ENCODE peak calls at places on chromosomes 11 and 22, in nine cellular contexts. One of them, this sample, is unnamed.
A peak's percentile ranks its signal among the peaks of the same experiment; 100 is the strongest.

GRCh38 chr22:41834005-41834975 is 1.4 kb downstream of the SREBF2 start:
- DNase-seq in hepatocyte: no peak
- DNase-seq in astrocyte: no peak
- DNase-seq in caudate nucleus: no peak
- DNase-seq in naive thymus-derived CD8-positive, alpha-beta T cell: no peak
- DNase-seq in heart left ventricle: no peak
- DNase-seq in left lobe of liver: no peak
- DNase-seq in NCI-H2081: no peak
- DNase-seq in AG09319: no peak
- DNase-seq in this sample: peak; percentile 9

GRCh38 chr22:50191041-50191740 is 5.5 kb downstream of the TRABD start:
- DNase-seq in NCI-H2081: no peak
- DNase-seq in left lobe of liver: no peak
- DNase-seq in heart left ventricle: no peak
- DNase-seq in AG09319: no peak
- DNase-seq in astrocyte: no peak
- DNase-seq in naive thymus-derived CD8-positive, alpha-beta T cell: peak; percentile 77
- DNase-seq in hepatocyte: no peak
- DNase-seq in caudate nucleus: no peak
- DNase-seq in this sample: no peak

GRCh38 chr11:67293090-67293489 is 4.0 kb downstream of the ANKRD13D start:
- DNase-seq in hepatocyte: no peak
- DNase-seq in caudate nucleus: no peak
- DNase-seq in astrocyte: peak; percentile 58
- DNase-seq in naive thymus-derived CD8-positive, alpha-beta T cell: no peak
- DNase-seq in AG09319: no peak
- DNase-seq in left lobe of liver: no peak
- DNase-seq in NCI-H2081: no peak
- DNase-seq in heart left ventricle: no peak
- DNase-seq in this sample: no peak

GRCh38 chr11:87628161-87628560 is 547.1 kb downstream of the RAB38 start:
- DNase-seq in heart left ventricle: no peak
- DNase-seq in hepatocyte: peak; percentile 8
- DNase-seq in naive thymus-derived CD8-positive, alpha-beta T cell: no peak
- DNase-seq in left lobe of liver: no peak
- DNase-seq in AG09319: no peak
- DNase-seq in NCI-H2081: no peak
- DNase-seq in astrocyte: no peak
- DNase-seq in caudate nucleus: no peak
- DNase-seq in this sample: no peak

GRCh38 chr11:76939219-76939631 is 78.5 kb downstream of the ACER3 start:
- DNase-seq in heart left ventricle: no peak
- DNase-seq in left lobe of liver: no peak
- DNase-seq in NCI-H2081: no peak
- DNase-seq in naive thymus-derived CD8-positive, alpha-beta T cell: no peak
- DNase-seq in hepatocyte: no peak
- DNase-seq in astrocyte: no peak
- DNase-seq in caudate nucleus: no peak
- DNase-seq in AG09319: no peak
- DNase-seq in this sample: no peak

GRCh38 chr22:49962012-49962750 is 1.6 kb downstream of the PIM3 start:
- DNase-seq in AG09319: peak; percentile 78
- DNase-seq in heart left ventricle: peak; percentile 92
- DNase-seq in caudate nucleus: peak; percentile 81
- DNase-seq in hepatocyte: peak; percentile 94
- DNase-seq in NCI-H2081: peak; percentile 71
- DNase-seq in astrocyte: peak; percentile 82
- DNase-seq in naive thymus-derived CD8-positive, alpha-beta T cell: peak; percentile 63
- DNase-seq in left lobe of liver: peak; percentile 95
- DNase-seq in this sample: peak; percentile 43

GRCh38 chr22:23698094-23698493 is 7.3 kb downstream of the RGL4 start:
- DNase-seq in heart left ventricle: no peak
- DNase-seq in left lobe of liver: no peak
- DNase-seq in caudate nucleus: no peak
- DNase-seq in NCI-H2081: no peak
- DNase-seq in naive thymus-derived CD8-positive, alpha-beta T cell: no peak
- DNase-seq in AG09319: no peak
- DNase-seq in hepatocyte: no peak
- DNase-seq in astrocyte: no peak
- DNase-seq in this sample: no peak

GRCh38 chr11:69882270-69882608 is 63.0 kb upstream of the FGF3 start:
- DNase-seq in AG09319: no peak
- DNase-seq in hepatocyte: no peak
- DNase-seq in naive thymus-derived CD8-positive, alpha-beta T cell: no peak
- DNase-seq in NCI-H2081: no peak
- DNase-seq in heart left ventricle: no peak
- DNase-seq in left lobe of liver: no peak
- DNase-seq in astrocyte: no peak
- DNase-seq in caudate nucleus: no peak
- DNase-seq in this sample: no peak

GRCh38 chr11:75562048-75562835 is at the start of gene SERPINH1:
- DNase-seq in caudate nucleus: peak; percentile 72
- DNase-seq in astrocyte: peak; percentile 77
- DNase-seq in naive thymus-derived CD8-positive, alpha-beta T cell: peak; percentile 35
- DNase-seq in NCI-H2081: no peak
- DNase-seq in left lobe of liver: peak; percentile 85
- DNase-seq in heart left ventricle: peak; percentile 94
- DNase-seq in AG09319: peak; percentile 81
- DNase-seq in hepatocyte: peak; percentile 93
- DNase-seq in this sample: peak; percentile 81

GRCh38 chr11:75495749-75496641 is 29.7 kb downstream of the GDPD5 start:
- DNase-seq in NCI-H2081: no peak
- DNase-seq in hepatocyte: no peak
- DNase-seq in heart left ventricle: no peak
- DNase-seq in naive thymus-derived CD8-positive, alpha-beta T cell: no peak
- DNase-seq in left lobe of liver: no peak
- DNase-seq in caudate nucleus: no peak
- DNase-seq in astrocyte: no peak
- DNase-seq in AG09319: no peak
- DNase-seq in this sample: no peak

GRCh38 chr11:134947556-134947955 is 535.5 kb upstream of the B3GAT1 start:
- DNase-seq in left lobe of liver: no peak
- DNase-seq in naive thymus-derived CD8-positive, alpha-beta T cell: no peak
- DNase-seq in AG09319: no peak
- DNase-seq in hepatocyte: no peak
- DNase-seq in caudate nucleus: no peak
- DNase-seq in heart left ventricle: no peak
- DNase-seq in astrocyte: no peak
- DNase-seq in NCI-H2081: no peak
- DNase-seq in this sample: no peak

GRCh38 chr11:31799036-31799793 is 11.9 kb downstream of the PAX6 start:
- DNase-seq in AG09319: no peak
- DNase-seq in left lobe of liver: no peak
- DNase-seq in naive thymus-derived CD8-positive, alpha-beta T cell: no peak
- DNase-seq in hepatocyte: no peak
- DNase-seq in astrocyte: no peak
- DNase-seq in heart left ventricle: peak; percentile 11
- DNase-seq in caudate nucleus: no peak
- DNase-seq in NCI-H2081: no peak
- DNase-seq in this sample: no peak

GRCh38 chr11:47906066-47906465 is 57.9 kb upstream of the NUP160 start:
- DNase-seq in left lobe of liver: no peak
- DNase-seq in NCI-H2081: no peak
- DNase-seq in caudate nucleus: no peak
- DNase-seq in AG09319: no peak
- DNase-seq in hepatocyte: no peak
- DNase-seq in naive thymus-derived CD8-positive, alpha-beta T cell: no peak
- DNase-seq in astrocyte: no peak
- DNase-seq in heart left ventricle: no peak
- DNase-seq in this sample: no peak

GRCh38 chr22:45302047-45302446 is 7.7 kb upstream of the FAM118A start:
- DNase-seq in astrocyte: peak; percentile 72
- DNase-seq in left lobe of liver: no peak
- DNase-seq in naive thymus-derived CD8-positive, alpha-beta T cell: no peak
- DNase-seq in caudate nucleus: no peak
- DNase-seq in NCI-H2081: no peak
- DNase-seq in hepatocyte: peak; percentile 76
- DNase-seq in heart left ventricle: no peak
- DNase-seq in AG09319: peak; percentile 73
- DNase-seq in this sample: no peak

GRCh38 chr11:560305-561147 is at the start of the genes LMNTD2 and RASSF7:
- DNase-seq in heart left ventricle: peak; percentile 92
- DNase-seq in naive thymus-derived CD8-positive, alpha-beta T cell: peak; percentile 95
- DNase-seq in AG09319: peak; percentile 46
- DNase-seq in astrocyte: peak; percentile 39
- DNase-seq in left lobe of liver: peak; percentile 94
- DNase-seq in NCI-H2081: peak; percentile 93
- DNase-seq in caudate nucleus: peak; percentile 89
- DNase-seq in hepatocyte: peak; percentile 98
- DNase-seq in this sample: peak; percentile 86

GRCh38 chr11:32154275-32154674 is 63.4 kb downstream of the RCN1 start:
- DNase-seq in left lobe of liver: no peak
- DNase-seq in caudate nucleus: no peak
- DNase-seq in hepatocyte: no peak
- DNase-seq in naive thymus-derived CD8-positive, alpha-beta T cell: no peak
- DNase-seq in NCI-H2081: no peak
- DNase-seq in heart left ventricle: no peak
- DNase-seq in AG09319: no peak
- DNase-seq in astrocyte: peak; percentile 26
- DNase-seq in this sample: no peak

GRCh38 chr11:85076535-85077330 is 550.4 kb downstream of the DLG2 start:
- DNase-seq in NCI-H2081: peak; percentile 10
- DNase-seq in AG09319: no peak
- DNase-seq in naive thymus-derived CD8-positive, alpha-beta T cell: no peak
- DNase-seq in left lobe of liver: no peak
- DNase-seq in hepatocyte: no peak
- DNase-seq in astrocyte: peak; percentile 85
- DNase-seq in heart left ventricle: peak; percentile 20
- DNase-seq in caudate nucleus: no peak
- DNase-seq in this sample: peak; percentile 6

GRCh38 chr22:39349506-39349966 is 255 bp upstream of the SYNGR1 start:
- DNase-seq in NCI-H2081: no peak
- DNase-seq in left lobe of liver: no peak
- DNase-seq in astrocyte: no peak
- DNase-seq in naive thymus-derived CD8-positive, alpha-beta T cell: peak; percentile 22
- DNase-seq in caudate nucleus: peak; percentile 72
- DNase-seq in hepatocyte: peak; percentile 81
- DNase-seq in AG09319: no peak
- DNase-seq in heart left ventricle: peak; percentile 54
- DNase-seq in this sample: peak; percentile 35

GRCh38 chr22:35523167-35523928 is 17.3 kb upstream of the RASD2 start:
- DNase-seq in left lobe of liver: no peak
- DNase-seq in naive thymus-derived CD8-positive, alpha-beta T cell: no peak
- DNase-seq in hepatocyte: no peak
- DNase-seq in AG09319: no peak
- DNase-seq in caudate nucleus: no peak
- DNase-seq in heart left ventricle: no peak
- DNase-seq in astrocyte: no peak
- DNase-seq in NCI-H2081: peak; percentile 60
- DNase-seq in this sample: peak; percentile 54

GRCh38 chr11:92861641-92862040 is 107.8 kb upstream of the MTNR1B start:
- DNase-seq in hepatocyte: peak; percentile 24
- DNase-seq in left lobe of liver: no peak
- DNase-seq in astrocyte: no peak
- DNase-seq in NCI-H2081: no peak
- DNase-seq in AG09319: no peak
- DNase-seq in naive thymus-derived CD8-positive, alpha-beta T cell: no peak
- DNase-seq in caudate nucleus: no peak
- DNase-seq in heart left ventricle: no peak
- DNase-seq in this sample: no peak

GRCh38 chr11:76161261-76161961 is 44.9 kb downstream of the WNT11 start:
- DNase-seq in left lobe of liver: no peak
- DNase-seq in caudate nucleus: no peak
- DNase-seq in astrocyte: no peak
- DNase-seq in naive thymus-derived CD8-positive, alpha-beta T cell: no peak
- DNase-seq in NCI-H2081: peak; percentile 33
- DNase-seq in heart left ventricle: peak; percentile 48
- DNase-seq in hepatocyte: peak; percentile 66
- DNase-seq in AG09319: no peak
- DNase-seq in this sample: no peak

GRCh38 chr22:37328017-37328416 is 45.7 kb downstream of the CYTH4 start:
- DNase-seq in NCI-H2081: no peak
- DNase-seq in heart left ventricle: no peak
- DNase-seq in AG09319: no peak
- DNase-seq in astrocyte: peak; percentile 88
- DNase-seq in naive thymus-derived CD8-positive, alpha-beta T cell: no peak
- DNase-seq in caudate nucleus: no peak
- DNase-seq in left lobe of liver: no peak
- DNase-seq in hepatocyte: no peak
- DNase-seq in this sample: no peak

GRCh38 chr11:91996526-91996925 is 228.1 kb upstream of the FAT3 start:
- DNase-seq in hepatocyte: no peak
- DNase-seq in left lobe of liver: no peak
- DNase-seq in caudate nucleus: no peak
- DNase-seq in heart left ventricle: no peak
- DNase-seq in astrocyte: no peak
- DNase-seq in AG09319: no peak
- DNase-seq in naive thymus-derived CD8-positive, alpha-beta T cell: no peak
- DNase-seq in NCI-H2081: no peak
- DNase-seq in this sample: no peak

GRCh38 chr11:78564037-78564888 is 10.4 kb downstream of the NARS2 start:
- DNase-seq in NCI-H2081: peak; percentile 70
- DNase-seq in astrocyte: peak; percentile 40
- DNase-seq in left lobe of liver: no peak
- DNase-seq in naive thymus-derived CD8-positive, alpha-beta T cell: peak; percentile 34
- DNase-seq in AG09319: peak; percentile 44
- DNase-seq in hepatocyte: peak; percentile 81
- DNase-seq in caudate nucleus: no peak
- DNase-seq in heart left ventricle: no peak
- DNase-seq in this sample: peak; percentile 58

GRCh38 chr11:120239713-120240640 is at the start of gene POU2F3:
- DNase-seq in caudate nucleus: no peak
- DNase-seq in naive thymus-derived CD8-positive, alpha-beta T cell: no peak
- DNase-seq in hepatocyte: peak; percentile 62
- DNase-seq in NCI-H2081: peak; percentile 25
- DNase-seq in astrocyte: no peak
- DNase-seq in heart left ventricle: no peak
- DNase-seq in left lobe of liver: no peak
- DNase-seq in AG09319: no peak
- DNase-seq in this sample: peak; percentile 71

GRCh38 chr11:128709402-128709801 is 15.5 kb downstream of the FLI1 start:
- DNase-seq in caudate nucleus: no peak
- DNase-seq in heart left ventricle: peak; percentile 68
- DNase-seq in astrocyte: peak; percentile 100
- DNase-seq in NCI-H2081: no peak
- DNase-seq in AG09319: peak; percentile 49
- DNase-seq in left lobe of liver: no peak
- DNase-seq in hepatocyte: no peak
- DNase-seq in naive thymus-derived CD8-positive, alpha-beta T cell: no peak
- DNase-seq in this sample: no peak

GRCh38 chr11:64814712-64815187 is 4.4 kb upstream of the MEN1 start:
- DNase-seq in AG09319: no peak
- DNase-seq in NCI-H2081: no peak
- DNase-seq in astrocyte: no peak
- DNase-seq in caudate nucleus: no peak
- DNase-seq in hepatocyte: no peak
- DNase-seq in left lobe of liver: no peak
- DNase-seq in naive thymus-derived CD8-positive, alpha-beta T cell: no peak
- DNase-seq in heart left ventricle: no peak
- DNase-seq in this sample: no peak

GRCh38 chr11:83659466-83659865 is 373.3 kb upstream of the CCDC90B start:
- DNase-seq in astrocyte: no peak
- DNase-seq in NCI-H2081: no peak
- DNase-seq in left lobe of liver: no peak
- DNase-seq in AG09319: no peak
- DNase-seq in hepatocyte: no peak
- DNase-seq in heart left ventricle: no peak
- DNase-seq in caudate nucleus: no peak
- DNase-seq in naive thymus-derived CD8-positive, alpha-beta T cell: no peak
- DNase-seq in this sample: no peak

GRCh38 chr22:50551160-50551752 is 5.6 kb downstream of the KLHDC7B start:
- DNase-seq in astrocyte: no peak
- DNase-seq in NCI-H2081: no peak
- DNase-seq in heart left ventricle: no peak
- DNase-seq in AG09319: no peak
- DNase-seq in hepatocyte: no peak
- DNase-seq in left lobe of liver: no peak
- DNase-seq in naive thymus-derived CD8-positive, alpha-beta T cell: no peak
- DNase-seq in caudate nucleus: no peak
- DNase-seq in this sample: no peak

GRCh38 chr22:30221121-30221992 is 25.2 kb downstream of the LIF start:
- DNase-seq in caudate nucleus: no peak
- DNase-seq in hepatocyte: no peak
- DNase-seq in heart left ventricle: no peak
- DNase-seq in AG09319: no peak
- DNase-seq in naive thymus-derived CD8-positive, alpha-beta T cell: peak; percentile 19
- DNase-seq in astrocyte: no peak
- DNase-seq in NCI-H2081: no peak
- DNase-seq in left lobe of liver: no peak
- DNase-seq in this sample: no peak

GRCh38 chr11:76671236-76671590 is 666 bp upstream of the LRRC32 start:
- DNase-seq in left lobe of liver: no peak
- DNase-seq in NCI-H2081: no peak
- DNase-seq in hepatocyte: no peak
- DNase-seq in caudate nucleus: no peak
- DNase-seq in astrocyte: no peak
- DNase-seq in naive thymus-derived CD8-positive, alpha-beta T cell: no peak
- DNase-seq in heart left ventricle: no peak
- DNase-seq in AG09319: no peak
- DNase-seq in this sample: no peak